ENCODE peak calls at places on chromosomes 16 and 17, in four cellular contexts. S is lung, H is foreskin keratinocyte, T is ovary. Z is an unnamed sample.

GRCh38 chr17:51200295-51200694 is 34.1 kb downstream of the NME2 start:
- DNase-seq in H (no peak), S (no peak), T (no peak), Z (no peak)

GRCh38 chr16:23947838-23948237 is 112.1 kb downstream of the PRKCB start:
- DNase-seq in S (no peak), H (no peak), T (no peak), Z (no peak)

GRCh38 chr17:77898521-77899434 is 59.7 kb upstream of the TNRC6C start:
- DNase-seq in S (no peak), H (no peak), T (no peak), Z (no peak)

GRCh38 chr17:250487-251300 is 69.2 kb upstream of the DOC2B start:
- DNase-seq in T (no peak), S (no peak), H (no peak), Z (no peak)

GRCh38 chr17:56121661-56122060 is 31.6 kb upstream of the ANKFN1 start:
- DNase-seq in S (no peak), H (no peak), T (no peak), Z (no peak)

GRCh38 chr17:56786989-56787482 is 46.7 kb downstream of the C17orf67 start:
- DNase-seq in H (peak), S (no peak), T (no peak), Z (peak)

GRCh38 chr17:33229028-33229427 is 64.1 kb downstream of the ASIC2 start:
- DNase-seq in S (no peak), H (no peak), T (no peak), Z (no peak)

GRCh38 chr17:32626371-32626770 is 139.6 kb downstream of the CDK5R1 start:
- DNase-seq in T (no peak), H (no peak), S (no peak), Z (no peak)

GRCh38 chr17:64442550-64442971 is 6.4 kb upstream of the MILR1 start:
- DNase-seq in H (no peak), S (no peak), T (no peak), Z (peak)

GRCh38 chr17:39357978-39358377 is 43.4 kb downstream of the FBXL20 start:
- DNase-seq in S (no peak), H (no peak), T (no peak), Z (no peak)

GRCh38 chr16:6016530-6017184 is 919.1 kb upstream of the EEF2KMT start:
- DNase-seq in T (no peak), S (no peak), H (peak), Z (no peak)

GRCh38 chr16:67917852-67918236 is 13.8 kb downstream of the CTRL start:
- DNase-seq in T (no peak), H (peak), S (no peak), Z (no peak)

GRCh38 chr17:72604518-72604917 is 483.7 kb downstream of the SOX9 start:
- DNase-seq in S (no peak), H (no peak), T (no peak), Z (no peak)

GRCh38 chr17:72605543-72605942 is 484.7 kb downstream of the SOX9 start:
- DNase-seq in H (no peak), S (no peak), T (no peak), Z (peak)

GRCh38 chr17:72602517-72603345 is 481.9 kb downstream of the SOX9 start:
- DNase-seq in H (peak), S (no peak), T (no peak), Z (peak)

GRCh38 chr17:72600934-72601333 is 480.1 kb downstream of the SOX9 start:
- DNase-seq in H (peak), T (no peak), S (no peak), Z (peak)

GRCh38 chr17:72603346-72604242 is 482.8 kb downstream of the SOX9 start:
- DNase-seq in T (no peak), H (no peak), S (no peak), Z (no peak)
- H3K27ac ChIP-seq in T (no peak), H (no peak), S (peak), Z (peak)

GRCh38 chr16:55184619-55185018 is 139.4 kb upstream of the IRX6 start:
- DNase-seq in S (no peak), H (no peak), T (no peak), Z (no peak)

GRCh38 chr16:55179858-55180585 is 144.0 kb upstream of the IRX6 start:
- DNase-seq in S (peak), T (no peak), H (no peak), Z (no peak)

GRCh38 chr16:55189179-55189578 is 134.8 kb upstream of the IRX6 start:
- DNase-seq in H (no peak), T (no peak), S (no peak), Z (no peak)

GRCh38 chr16:55184052-55184451 is 140.0 kb upstream of the IRX6 start:
- DNase-seq in T (no peak), H (no peak), S (no peak), Z (no peak)
- H3K27ac ChIP-seq in T (no peak), H (no peak), S (no peak), Z (no peak)

GRCh38 chr17:49404371-49404770 is 10.3 kb downstream of the PHB1 start:
- DNase-seq in T (no peak), S (no peak), H (no peak), Z (no peak)

GRCh38 chr17:49404906-49405305 is 9.8 kb downstream of the PHB1 start:
- DNase-seq in S (no peak), T (no peak), H (no peak), Z (no peak)

GRCh38 chr17:49402706-49403105 is 12.0 kb downstream of the PHB1 start:
- DNase-seq in S (no peak), T (no peak), H (no peak), Z (no peak)

GRCh38 chr17:49401971-49402491 is 12.7 kb downstream of the PHB1 start:
- DNase-seq in S (no peak), T (no peak), H (no peak), Z (no peak)

GRCh38 chr17:49403514-49404289 is 11.0 kb downstream of the PHB1 start:
- DNase-seq in S (no peak), T (no peak), H (no peak), Z (no peak)
- H3K27ac ChIP-seq in S (peak), T (no peak), H (no peak), Z (no peak)

DNA sequence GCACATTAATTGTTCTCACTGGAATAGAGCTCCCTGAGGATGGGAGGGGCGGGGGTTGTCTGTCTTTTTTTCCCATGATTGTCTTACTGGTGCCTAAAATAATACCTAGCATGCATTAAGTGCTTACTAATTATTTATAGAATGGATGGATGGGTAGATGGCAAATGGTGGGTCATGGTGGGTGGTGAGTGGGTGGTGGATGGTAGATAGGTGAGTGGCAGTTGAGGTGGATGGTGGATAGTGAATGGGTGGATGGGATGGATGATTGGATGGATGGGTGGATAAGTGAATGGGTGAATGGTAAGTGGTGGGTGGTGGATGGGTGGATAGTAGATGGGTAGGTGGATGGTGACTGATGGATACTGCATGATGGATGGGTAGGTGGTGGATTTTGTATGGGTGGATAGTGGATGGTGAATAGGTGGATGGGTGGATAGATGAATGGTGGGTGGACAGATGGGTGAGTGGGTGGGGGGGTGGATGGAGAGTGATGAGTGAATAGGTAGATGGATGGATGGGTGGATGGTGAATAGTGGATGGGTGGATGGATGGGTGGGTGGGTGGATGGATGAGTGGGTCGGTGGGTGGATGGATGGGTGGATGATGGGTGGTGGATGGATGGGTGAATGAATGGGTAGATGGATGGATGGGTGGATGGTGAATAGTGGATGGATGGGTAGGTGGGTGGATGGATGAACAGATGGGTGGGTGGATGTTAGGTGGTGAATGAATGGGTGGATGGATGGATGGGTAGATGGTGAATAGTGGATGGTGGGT is 51.6 kb downstream of the RBFOX3 start:
- DNase-seq in S (no peak), H (no peak), T (no peak), Z (no peak)
- H3K27ac ChIP-seq in S (no peak), H (no peak), T (no peak), Z (no peak)

GRCh38 chr17:81399481-81400153 is 4.4 kb downstream of the BAHCC1 start:
- DNase-seq in H (no peak), S (no peak), T (no peak), Z (no peak)
- H3K27ac ChIP-seq in H (peak), S (peak), T (peak), Z (peak)

GRCh38 chr17:28041844-28042656 is 427 bp upstream of the NLK start:
- DNase-seq in S (no peak), T (no peak), H (no peak), Z (no peak)

GRCh38 chr17:28042657-28042720 is at the start of gene NLK:
- DNase-seq in H (no peak), T (no peak), S (no peak), Z (no peak)

GRCh38 chr17:28041068-28041843 is 1.2 kb upstream of the NLK start:
- DNase-seq in H (peak), T (peak), S (peak), Z (peak)

GRCh38 chr17:28043296-28043695 is 819 bp downstream of the NLK start:
- DNase-seq in T (no peak), H (no peak), S (no peak), Z (no peak)

GRCh38 chr17:28042721-28043291 is 329 bp downstream of the NLK start:
- DNase-seq in S (no peak), T (no peak), H (no peak), Z (no peak)
- H3K27ac ChIP-seq in S (no peak), T (no peak), H (no peak), Z (no peak)

DNA sequence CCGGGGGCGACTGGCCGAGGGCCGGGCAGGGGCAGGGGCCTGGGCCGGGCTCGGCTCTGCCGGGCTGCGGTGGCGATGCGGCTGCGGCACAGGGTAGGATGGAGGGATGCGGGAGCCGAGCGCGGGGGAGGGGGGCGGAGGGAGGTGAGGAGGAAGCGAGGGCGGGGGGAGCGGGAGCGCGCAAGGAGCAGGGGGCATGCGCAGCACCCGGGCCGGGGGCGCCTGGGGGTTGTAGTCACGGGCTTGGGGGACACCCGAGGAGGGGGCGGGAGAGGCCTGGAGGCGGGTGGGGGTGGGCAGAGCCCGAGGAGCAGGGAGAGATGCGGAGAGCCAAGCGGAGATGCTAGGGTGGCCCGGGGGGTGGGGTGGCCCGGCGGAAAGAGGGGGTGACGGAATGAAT is at the start of gene STX1B:
- DNase-seq in S (no peak), T (no peak), H (no peak), Z (no peak)
- H3K27ac ChIP-seq in S (no peak), T (no peak), H (no peak), Z (no peak)

GRCh38 chr16:89847056-89847929 is 19.0 kb downstream of the SPIRE2 start:
- DNase-seq in S (no peak), H (no peak), T (no peak), Z (no peak)
- H3K27ac ChIP-seq in S (no peak), H (no peak), T (no peak), Z (no peak)

GRCh38 chr16:56411123-56411522 is 14.2 kb downstream of the AMFR start:
- DNase-seq in T (no peak), S (no peak), H (no peak), Z (no peak)
- H3K27ac ChIP-seq in T (no peak), S (no peak), H (no peak), Z (no peak)

Z was measured in PC-9.